ENCODE peak calls at places on chromosomes 3 and 15, in four cellular contexts. A is occipital lobe, H is adipocyte, C is AG09319. L is an unnamed sample.

GRCh38 chr3:151203053-151203420 is at the start of gene GPR171:
- DNase-seq in A (no peak), H (no peak), C (no peak), L (no peak)

GRCh38 chr3:19357947-19358346 is 209.6 kb downstream of the KCNH8 start:
- DNase-seq in A (no peak), H (no peak), C (no peak), L (no peak)

GRCh38 chr15:89820651-89821611 is 6.3 kb upstream of the ANPEP start:
- DNase-seq in A (no peak), H (peak), C (no peak), L (peak)

GRCh38 chr3:172129868-172130751 is 90.7 kb downstream of the FNDC3B start:
- DNase-seq in A (no peak), H (peak), C (peak), L (peak)

GRCh38 chr15:78358114-78358513 is 18.0 kb downstream of the CRABP1 start:
- DNase-seq in A (no peak), H (no peak), C (no peak), L (no peak)

GRCh38 chr15:65286069-65286703 is 497 bp downstream of the PARP16 start:
- DNase-seq in A (peak), H (peak), C (no peak), L (peak)

GRCh38 chr15:90223441-90224165 is 10.1 kb downstream of the CIB1 start:
- DNase-seq in A (no peak), H (no peak), C (no peak), L (no peak)

GRCh38 chr15:52261498-52262242 is 33.9 kb downstream of the MYO5C start:
- DNase-seq in A (no peak), H (peak), C (peak), L (peak)

GRCh38 chr15:78804391-78804792 is 6.9 kb downstream of the ADAMTS7 start:
- DNase-seq in A (no peak), H (no peak), C (no peak), L (no peak)

GRCh38 chr3:22835041-22835440 is 368.1 kb upstream of the UBE2E2 start:
- DNase-seq in A (no peak), H (peak), C (no peak), L (no peak)

L was measured in GM03348.